ENCODE peak calls at places on chromosomes 7 and 10, in seven cellular contexts. H is fibroblast of lung, O is left ventricle myocardium inferior, R is tibial artery, K is upper lobe of left lung, I is NB4, L is astrocyte of the spinal cord. C is an unnamed sample.

GRCh38 chr10:116403740-116404250 is 23.9 kb upstream of the PNLIPRP3 start:
- DNase-seq in H (no peak), O (no peak), R (no peak), K (no peak), I (no peak), L (no peak), C (no peak)

GRCh38 chr7:21269021-21269420 is 158.9 kb upstream of the SP4 start:
- DNase-seq in H (no peak), O (no peak), R (no peak), K (no peak), I (no peak), L (no peak), C (no peak)

GRCh38 chr7:65938336-65938895 is 43.6 kb downstream of the GUSB start:
- DNase-seq in H (peak; percentile 29), O (no peak), R (no peak), K (no peak), I (no peak), L (peak; percentile 33), C (no peak)

GRCh38 chr10:32331606-32332005 is 15.4 kb downstream of the EPC1 start:
- DNase-seq in H (no peak), O (no peak), R (no peak), K (no peak), I (no peak), L (no peak), C (no peak)

GRCh38 chr7:47503283-47503682 is 78.6 kb downstream of the TNS3 start:
- DNase-seq in H (peak; percentile 67), O (no peak), R (no peak), K (no peak), I (no peak), L (peak; percentile 41), C (no peak)

GRCh38 chr7:19957664-19958063 is 184.2 kb upstream of the TMEM196 start:
- DNase-seq in H (peak; percentile 30), O (no peak), R (no peak), K (no peak), I (no peak), L (peak; percentile 15), C (no peak)

GRCh38 chr7:75711634-75712494 is 26.9 kb downstream of the HIP1 start:
- DNase-seq in H (peak; percentile 36), O (no peak), R (no peak), K (no peak), I (peak; percentile 67), L (peak; percentile 67), C (no peak)

GRCh38 chr10:70481105-70481504 is 2.5 kb downstream of the PALD1 start:
- DNase-seq in H (no peak), O (no peak), R (no peak), K (no peak), I (no peak), L (no peak), C (no peak)

GRCh38 chr10:45502458-45502857 is 128.4 kb downstream of the ALOX5 start:
- DNase-seq in H (no peak), O (no peak), R (no peak), K (no peak), I (no peak), L (no peak), C (peak; percentile 34)

GRCh38 chr7:157984914-157985163 is 602.8 kb downstream of the PTPRN2 start:
- DNase-seq in H (no peak), O (no peak), R (no peak), K (no peak), I (no peak), L (no peak), C (no peak)

GRCh38 chr10:128526793-128527375 is 400.7 kb upstream of the MKI67 start:
- DNase-seq in H (no peak), O (no peak), R (no peak), K (no peak), I (no peak), L (no peak), C (no peak)

GRCh38 chr7:74271742-74272141 is 17.5 kb upstream of the CLIP2 start:
- DNase-seq in H (no peak), O (no peak), R (no peak), K (no peak), I (peak; percentile 82), L (no peak), C (no peak)

GRCh38 chr10:61896854-61897661 is 4.4 kb upstream of the ARID5B start:
- DNase-seq in H (peak; percentile 80), O (peak; percentile 38), R (peak; percentile 73), K (peak; percentile 79), I (peak; percentile 91), L (peak; percentile 53), C (peak; percentile 60)

GRCh38 chr10:68543004-68543918 is 15.9 kb upstream of the SLC25A16 start:
- DNase-seq in H (peak; percentile 65), O (no peak), R (no peak), K (no peak), I (peak; percentile 20), L (peak; percentile 77), C (peak; percentile 81)

GRCh38 chr10:58588673-58589265 is 76.1 kb downstream of the BICC1 start:
- DNase-seq in H (no peak), O (no peak), R (no peak), K (no peak), I (peak; percentile 37), L (no peak), C (peak; percentile 47)

GRCh38 chr10:50990568-50991495 is 83.5 kb upstream of the PRKG1 start:
- DNase-seq in H (peak; percentile 97), O (peak; percentile 54), R (peak; percentile 82), K (peak; percentile 71), I (no peak), L (peak; percentile 73), C (peak; percentile 61)

GRCh38 chr7:127904706-127905056 is 126.6 kb downstream of the LRRC4 start:
- DNase-seq in H (no peak), O (no peak), R (no peak), K (peak; percentile 37), I (no peak), L (no peak), C (peak; percentile 32)

GRCh38 chr10:70672165-70672992 is at the start of gene ADAMTS14:
- DNase-seq in H (peak; percentile 55), O (peak; percentile 49), R (no peak), K (no peak), I (peak; percentile 76), L (peak; percentile 71), C (peak; percentile 26)

GRCh38 chr10:110057461-110057860 is 49.7 kb downstream of the ADD3 start:
- DNase-seq in H (no peak), O (no peak), R (no peak), K (no peak), I (no peak), L (no peak), C (no peak)

GRCh38 chr7:101200862-101201599 is at the start of gene MOGAT3:
- DNase-seq in H (no peak), O (no peak), R (no peak), K (no peak), I (no peak), L (no peak), C (no peak)

GRCh38 chr7:93245525-93246432 is 13.6 kb downstream of the VPS50 start:
- DNase-seq in H (peak; percentile 58), O (no peak), R (no peak), K (no peak), I (peak; percentile 50), L (peak; percentile 48), C (peak; percentile 36)

GRCh38 chr7:5428470-5429252 is 5.0 kb upstream of the TNRC18 start:
- DNase-seq in H (peak; percentile 94), O (peak; percentile 74), R (peak; percentile 92), K (peak; percentile 73), I (peak; percentile 95), L (peak; percentile 90), C (peak; percentile 76)
- H3K4me3 ChIP-seq in H (peak overlapping the region; percentile 94), O (peak overlapping the region; percentile 100), R (peak overlapping the region; percentile 90), K (peak overlapping the region; percentile 55), I (peak overlapping the region; percentile 78), L (peak overlapping the region; percentile 92), C (peak overlapping the region; percentile 81)

DNA sequence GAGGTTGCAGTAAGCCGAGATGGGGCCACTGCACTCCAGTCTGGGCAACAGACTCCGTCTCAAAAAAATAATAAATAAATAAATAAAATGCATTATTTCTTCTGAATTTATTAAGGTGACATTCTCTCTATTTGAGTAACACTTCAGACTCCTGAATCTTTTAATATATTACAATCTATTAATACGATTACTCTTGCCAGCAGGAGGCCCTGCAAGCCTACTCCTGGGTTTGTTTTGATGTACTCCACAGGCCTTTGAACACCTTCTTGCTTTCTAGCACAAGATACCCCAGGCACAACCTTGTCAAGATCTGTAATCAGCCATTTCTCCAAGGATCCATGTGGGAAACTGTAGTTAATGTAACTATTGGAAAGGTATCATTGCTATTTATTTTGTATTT is 63.5 kb downstream of the COBL start:
- DNase-seq in H (no peak), O (no peak), R (no peak), K (no peak), I (no peak), L (no peak), C (no peak)
- TF ChIP-seq CTCF in H (no peak), O (peak; percentile 31), R (no peak), K (no peak), I (no peak), L (no peak), C (peak; percentile 27)

GRCh38 chr7:142788303-142789286 is 17.8 kb downstream of the PRSS2 start:
- DNase-seq in H (no peak), O (no peak), R (no peak), K (no peak), I (no peak), L (no peak), C (no peak)
- H3K4me3 ChIP-seq in H (no peak overlapping the region), O (no peak overlapping the region), R (no peak overlapping the region), K (no peak overlapping the region), I (no peak overlapping the region), L (no peak overlapping the region), C (no peak overlapping the region)

GRCh38 chr10:5683065-5683464 is 1.6 kb upstream of the TASOR2 start:
- DNase-seq in H (no peak), O (no peak), R (no peak), K (no peak), I (no peak), L (no peak), C (peak; percentile 41)

GRCh38 chr10:5684318-5684970 is at the start of gene TASOR2:
- DNase-seq in H (peak; percentile 98), O (peak; percentile 99), R (peak; percentile 98), K (peak; percentile 97), I (peak; percentile 95), L (peak; percentile 98), C (peak; percentile 97)

GRCh38 chr10:5681930-5682329 is 2.7 kb upstream of the TASOR2 start:
- DNase-seq in H (no peak), O (no peak), R (no peak), K (no peak), I (no peak), L (no peak), C (peak; percentile 27)

GRCh38 chr10:5685764-5686240 is 1.2 kb downstream of the TASOR2 start:
- DNase-seq in H (no peak), O (no peak), R (no peak), K (no peak), I (no peak), L (peak; percentile 23), C (peak; percentile 12)

DNA sequence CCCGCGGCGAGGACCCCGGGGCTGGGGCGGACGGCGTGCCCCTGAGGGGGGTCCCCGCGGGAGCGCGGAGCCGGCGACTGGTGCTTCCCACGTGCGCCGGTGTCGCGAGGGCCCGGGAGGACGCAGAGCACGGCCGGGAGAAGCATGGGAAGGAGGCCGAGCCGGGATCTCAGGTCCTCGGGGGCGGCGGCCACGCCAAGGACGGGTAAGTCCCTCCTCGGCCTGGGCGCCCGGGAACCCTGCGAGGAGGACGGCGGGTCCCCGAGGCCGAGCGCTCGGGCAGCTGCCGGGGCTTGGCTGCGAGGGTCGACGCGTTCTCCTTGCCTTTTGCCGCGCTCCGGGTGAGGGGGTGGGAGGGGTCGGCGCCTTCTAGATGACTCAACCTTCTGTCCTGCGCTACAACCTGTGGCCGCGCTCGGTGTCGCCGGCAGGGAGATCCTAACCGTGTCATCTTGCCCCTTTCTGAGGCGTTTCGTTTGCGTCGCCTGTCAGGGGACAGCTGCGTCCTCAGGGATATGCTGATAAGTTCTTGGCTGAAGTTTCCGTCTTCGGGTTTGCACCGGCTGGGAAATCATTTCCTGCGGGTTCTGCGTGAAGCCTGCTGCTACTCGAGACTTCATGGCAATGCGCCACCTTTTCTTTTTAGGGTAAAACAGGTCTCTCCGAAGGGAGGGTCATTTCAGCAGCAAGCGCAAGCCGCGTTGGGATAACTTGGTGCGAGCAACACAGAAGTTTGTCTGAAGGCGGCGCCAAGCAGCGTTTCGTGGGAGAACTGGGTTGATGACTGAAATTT is 529 bp downstream of the TASOR2 start:
- DNase-seq in H (peak; percentile 77), O (peak; percentile 64), R (peak; percentile 80), K (peak; percentile 78), I (peak; percentile 75), L (peak; percentile 73), C (peak; percentile 80)
- TF ChIP-seq CTCF in H (peak; percentile 70), O (peak; percentile 56), R (peak; percentile 16), K (no peak), I (peak; percentile 16), L (peak; percentile 69), C (peak; percentile 62)

C was measured in epithelial cell of esophagus.